ENCODE peak calls at places on chromosomes 4 and X, in five cellular contexts. One of them, this sample, is unnamed.

GRCh38 chrX:7077241-7077909 is 70.1 kb upstream of the STS start:
- DNase-seq in NT2/D1: no peak
- DNase-seq in H1: no peak
- DNase-seq in HepG2: no peak
- DNase-seq in GM12878: no peak
- DNase-seq in this sample: no peak

GRCh38 chrX:47240619-47241018 is 7.8 kb downstream of the USP11 start:
- DNase-seq in NT2/D1: no peak
- DNase-seq in HepG2: no peak
- DNase-seq in H1: no peak
- DNase-seq in GM12878: no peak
- DNase-seq in this sample: no peak

GRCh38 chr4:177558995-177559394 is 116.8 kb upstream of the AGA start:
- DNase-seq in HepG2: no peak
- DNase-seq in H1: peak; percentile 13
- DNase-seq in GM12878: no peak
- DNase-seq in NT2/D1: no peak
- DNase-seq in this sample: no peak

GRCh38 chr4:136690363-136690762 is 841.9 kb downstream of the PCDH18 start:
- DNase-seq in NT2/D1: no peak
- DNase-seq in HepG2: no peak
- DNase-seq in H1: no peak
- DNase-seq in GM12878: no peak
- DNase-seq in this sample: no peak

GRCh38 chr4:85498068-85498733 is 23.3 kb downstream of the ARHGAP24 start:
- DNase-seq in GM12878: peak; percentile 40
- DNase-seq in NT2/D1: no peak
- DNase-seq in HepG2: no peak
- DNase-seq in H1: no peak
- DNase-seq in this sample: no peak

GRCh38 chr4:176971576-176972105 is 178.9 kb upstream of the VEGFC start:
- DNase-seq in NT2/D1: no peak
- DNase-seq in GM12878: no peak
- DNase-seq in HepG2: no peak
- DNase-seq in H1: no peak
- DNase-seq in this sample: no peak

GRCh38 chr4:22881416-22881815 is 188.7 kb downstream of the GBA3 start:
- DNase-seq in HepG2: no peak
- DNase-seq in GM12878: no peak
- DNase-seq in NT2/D1: no peak
- DNase-seq in H1: no peak
- DNase-seq in this sample: no peak

GRCh38 chrX:154458954-154459829 is 1.1 kb downstream of the PLXNA3 start:
- DNase-seq in NT2/D1: no peak
- DNase-seq in H1: no peak
- DNase-seq in HepG2: no peak
- DNase-seq in GM12878: no peak
- DNase-seq in this sample: no peak

GRCh38 chr4:53507058-53507457 is 84.2 kb downstream of the LNX1 start:
- DNase-seq in H1: no peak
- DNase-seq in HepG2: no peak
- DNase-seq in NT2/D1: no peak
- DNase-seq in GM12878: no peak
- DNase-seq in this sample: no peak

GRCh38 chr4:24328711-24329110 is 255.6 kb downstream of the DHX15 start:
- DNase-seq in HepG2: no peak
- DNase-seq in H1: no peak
- DNase-seq in GM12878: no peak
- DNase-seq in NT2/D1: no peak
- DNase-seq in this sample: no peak

GRCh38 chrX:150533863-150534262 is 34.6 kb upstream of the MTM1 start:
- DNase-seq in HepG2: no peak
- DNase-seq in NT2/D1: no peak
- DNase-seq in GM12878: no peak
- DNase-seq in H1: no peak
- DNase-seq in this sample: no peak

GRCh38 chrX:68978211-68978780 is 149.5 kb downstream of the EFNB1 start:
- DNase-seq in GM12878: no peak
- DNase-seq in HepG2: no peak
- DNase-seq in H1: no peak
- DNase-seq in NT2/D1: peak; percentile 30
- DNase-seq in this sample: peak; percentile 3

GRCh38 chrX:5788930-5789329 is 439.7 kb downstream of the NLGN4X start:
- DNase-seq in HepG2: no peak
- DNase-seq in H1: no peak
- DNase-seq in GM12878: no peak
- DNase-seq in NT2/D1: no peak
- DNase-seq in this sample: no peak

GRCh38 chr4:48943387-48943786 is 36.8 kb upstream of the OCIAD2 start:
- DNase-seq in NT2/D1: no peak
- DNase-seq in HepG2: peak; percentile 22
- DNase-seq in H1: no peak
- DNase-seq in GM12878: no peak
- DNase-seq in this sample: peak; percentile 15

GRCh38 chr4:77021614-77022089 is 54.1 kb downstream of the CCNI start:
- DNase-seq in NT2/D1: no peak
- DNase-seq in H1: no peak
- DNase-seq in GM12878: no peak
- DNase-seq in HepG2: no peak
- DNase-seq in this sample: no peak

GRCh38 chrX:19174401-19175025 is 52.2 kb upstream of the ADGRG2 start:
- DNase-seq in HepG2: no peak
- DNase-seq in H1: no peak
- DNase-seq in NT2/D1: no peak
- DNase-seq in GM12878: no peak
- DNase-seq in this sample: no peak

GRCh38 chr4:8427761-8428287 is 12.7 kb downstream of the ACOX3 start:
- DNase-seq in H1: no peak
- DNase-seq in NT2/D1: no peak
- DNase-seq in HepG2: peak; percentile 76
- DNase-seq in GM12878: no peak
- DNase-seq in this sample: no peak

GRCh38 chrX:7028246-7028645 is 119.3 kb upstream of the STS start:
- DNase-seq in NT2/D1: no peak
- DNase-seq in H1: no peak
- DNase-seq in GM12878: no peak
- DNase-seq in HepG2: no peak
- DNase-seq in this sample: no peak

GRCh38 chr4:174450452-174450851 is 71.8 kb downstream of the HPGD start:
- DNase-seq in H1: no peak
- DNase-seq in HepG2: no peak
- DNase-seq in NT2/D1: no peak
- DNase-seq in GM12878: no peak
- DNase-seq in this sample: no peak

GRCh38 chr4:112510191-112510467 is 5.9 kb downstream of the NEUROG2 start:
- DNase-seq in H1: no peak
- DNase-seq in NT2/D1: no peak
- DNase-seq in HepG2: no peak
- DNase-seq in GM12878: no peak
- DNase-seq in this sample: no peak

GRCh38 chr4:2786152-2786671 is 6.7 kb upstream of the SH3BP2 start:
- DNase-seq in GM12878: peak; percentile 38
- DNase-seq in HepG2: no peak
- DNase-seq in NT2/D1: no peak
- DNase-seq in H1: no peak
- DNase-seq in this sample: no peak

GRCh38 chr4:174604198-174604597 is 81.9 kb upstream of the HPGD start:
- DNase-seq in GM12878: no peak
- DNase-seq in H1: no peak
- DNase-seq in NT2/D1: no peak
- DNase-seq in HepG2: no peak
- DNase-seq in this sample: no peak

GRCh38 chrX:46704767-46705386 is 54.0 kb downstream of the SLC9A7 start:
- DNase-seq in GM12878: peak; percentile 83
- DNase-seq in H1: no peak
- DNase-seq in HepG2: no peak
- DNase-seq in NT2/D1: no peak
- DNase-seq in this sample: no peak

GRCh38 chr4:184447664-184448063 is 26.7 kb downstream of the IRF2 start:
- DNase-seq in H1: no peak
- DNase-seq in NT2/D1: no peak
- DNase-seq in HepG2: no peak
- DNase-seq in GM12878: no peak
- DNase-seq in this sample: no peak
- TF ChIP-seq SUZ12 in H1: no peak
- TF ChIP-seq SUZ12 in NT2/D1: no peak
- TF ChIP-seq SUZ12 in HepG2: no peak
- TF ChIP-seq SUZ12 in GM12878: no peak
- TF ChIP-seq SUZ12 in this sample: no peak

DNA sequence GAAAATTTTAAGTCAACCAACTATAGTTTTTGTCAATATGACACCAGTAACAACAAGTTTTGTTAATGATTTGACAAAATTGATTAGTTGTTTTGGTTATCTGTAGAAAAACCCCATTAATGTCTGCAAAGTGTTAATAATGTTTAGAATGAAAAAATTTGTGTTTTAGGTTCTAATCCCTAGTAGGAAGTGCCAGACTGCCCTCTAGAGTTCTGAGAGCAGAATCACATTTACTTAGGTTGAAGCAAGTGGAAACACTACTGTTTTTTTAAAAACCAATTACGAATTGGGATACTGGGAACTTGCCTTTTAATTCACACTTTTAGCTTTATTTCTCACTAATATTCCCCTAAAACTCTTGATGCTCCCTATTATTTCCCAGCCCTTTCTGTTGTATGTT is 101.1 kb upstream of the CYLC1 start:
- DNase-seq in NT2/D1: peak; percentile 22
- DNase-seq in H1: no peak
- DNase-seq in GM12878: no peak
- DNase-seq in HepG2: peak; percentile 6
- DNase-seq in this sample: peak; percentile 5
- TF ChIP-seq SUZ12 in NT2/D1: no peak
- TF ChIP-seq SUZ12 in H1: no peak
- TF ChIP-seq SUZ12 in GM12878: no peak
- TF ChIP-seq SUZ12 in HepG2: no peak
- TF ChIP-seq SUZ12 in this sample: no peak

GRCh38 chrX:50097121-50097520 is 103.7 kb downstream of the AKAP4 start:
- DNase-seq in GM12878: no peak
- DNase-seq in NT2/D1: no peak
- DNase-seq in H1: no peak
- DNase-seq in HepG2: no peak
- DNase-seq in this sample: no peak

GRCh38 chrX:50088645-50089044 is 112.2 kb downstream of the AKAP4 start:
- DNase-seq in GM12878: no peak
- DNase-seq in H1: no peak
- DNase-seq in HepG2: no peak
- DNase-seq in NT2/D1: no peak
- DNase-seq in this sample: no peak

GRCh38 chrX:50098749-50099148 is 102.1 kb downstream of the AKAP4 start:
- DNase-seq in NT2/D1: no peak
- DNase-seq in HepG2: no peak
- DNase-seq in GM12878: no peak
- DNase-seq in H1: no peak
- DNase-seq in this sample: no peak

GRCh38 chrX:50098241-50098640 is 102.6 kb downstream of the AKAP4 start:
- DNase-seq in HepG2: no peak
- DNase-seq in H1: no peak
- DNase-seq in GM12878: no peak
- DNase-seq in NT2/D1: no peak
- DNase-seq in this sample: no peak

GRCh38 chrX:50093627-50094026 is 107.2 kb downstream of the AKAP4 start:
- DNase-seq in H1: no peak
- DNase-seq in HepG2: peak; percentile 33
- DNase-seq in GM12878: no peak
- DNase-seq in NT2/D1: no peak
- DNase-seq in this sample: no peak
- TF ChIP-seq SUZ12 in H1: no peak
- TF ChIP-seq SUZ12 in HepG2: no peak
- TF ChIP-seq SUZ12 in GM12878: no peak
- TF ChIP-seq SUZ12 in NT2/D1: no peak
- TF ChIP-seq SUZ12 in this sample: no peak

DNA sequence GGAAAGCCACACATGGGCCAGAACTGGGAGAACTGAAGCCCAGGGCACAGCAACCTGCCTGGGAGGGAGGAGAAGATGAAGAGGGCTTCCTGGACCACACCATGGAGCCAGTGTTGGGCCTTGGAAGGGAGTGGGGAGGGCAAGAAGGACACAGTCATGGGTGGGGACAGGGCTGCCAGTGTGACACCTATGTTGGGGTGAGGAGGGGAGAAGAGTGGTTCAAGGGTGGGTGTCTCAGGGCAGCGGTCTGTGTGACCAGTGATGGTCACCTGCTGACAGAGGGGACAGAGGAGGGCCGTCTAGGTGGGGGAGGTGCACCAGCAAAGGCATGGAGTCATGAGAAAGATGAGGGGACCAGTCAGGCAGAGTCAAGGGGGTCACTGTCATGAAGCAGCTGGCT is 13.8 kb downstream of the MAGED2 start:
- DNase-seq in GM12878: no peak
- DNase-seq in HepG2: no peak
- DNase-seq in NT2/D1: no peak
- DNase-seq in H1: no peak
- DNase-seq in this sample: no peak
- TF ChIP-seq SUZ12 in GM12878: no peak
- TF ChIP-seq SUZ12 in HepG2: no peak
- TF ChIP-seq SUZ12 in NT2/D1: no peak
- TF ChIP-seq SUZ12 in H1: no peak
- TF ChIP-seq SUZ12 in this sample: no peak

GRCh38 chr4:141635726-141636076 is 682 bp upstream of the IL15 start:
- DNase-seq in NT2/D1: no peak
- DNase-seq in GM12878: peak; percentile 73
- DNase-seq in HepG2: no peak
- DNase-seq in H1: no peak
- DNase-seq in this sample: no peak
- TF ChIP-seq SUZ12 in NT2/D1: no peak
- TF ChIP-seq SUZ12 in GM12878: no peak
- TF ChIP-seq SUZ12 in HepG2: no peak
- TF ChIP-seq SUZ12 in H1: no peak
- TF ChIP-seq SUZ12 in this sample: no peak

GRCh38 chr4:56181140-56181950 is 205.9 kb downstream of the AASDH start:
- DNase-seq in GM12878: no peak
- DNase-seq in NT2/D1: no peak
- DNase-seq in HepG2: no peak
- DNase-seq in H1: no peak
- DNase-seq in this sample: no peak
- TF ChIP-seq SUZ12 in GM12878: no peak
- TF ChIP-seq SUZ12 in NT2/D1: no peak
- TF ChIP-seq SUZ12 in HepG2: no peak
- TF ChIP-seq SUZ12 in H1: no peak
- TF ChIP-seq SUZ12 in this sample: no peak

GRCh38 chr4:106048250-106048931 is 153.1 kb downstream of the NPNT start:
- DNase-seq in GM12878: no peak
- DNase-seq in H1: no peak
- DNase-seq in NT2/D1: no peak
- DNase-seq in HepG2: no peak
- DNase-seq in this sample: no peak
- TF ChIP-seq SUZ12 in GM12878: no peak
- TF ChIP-seq SUZ12 in H1: no peak
- TF ChIP-seq SUZ12 in NT2/D1: no peak
- TF ChIP-seq SUZ12 in HepG2: no peak
- TF ChIP-seq SUZ12 in this sample: no peak

GRCh38 chr4:172599554-172599953 is 569.1 kb upstream of the GALNT7 start:
- DNase-seq in GM12878: no peak
- DNase-seq in NT2/D1: no peak
- DNase-seq in H1: no peak
- DNase-seq in HepG2: no peak
- DNase-seq in this sample: no peak

GRCh38 chr4:172596206-172596605 is 572.4 kb upstream of the GALNT7 start:
- DNase-seq in H1: peak; percentile 3
- DNase-seq in GM12878: no peak
- DNase-seq in NT2/D1: peak; percentile 1
- DNase-seq in HepG2: no peak
- DNase-seq in this sample: no peak

GRCh38 chr4:172601195-172601594 is 567.4 kb upstream of the GALNT7 start:
- DNase-seq in NT2/D1: no peak
- DNase-seq in GM12878: no peak
- DNase-seq in HepG2: no peak
- DNase-seq in H1: no peak
- DNase-seq in this sample: peak; percentile 56
- TF ChIP-seq SUZ12 in NT2/D1: no peak
- TF ChIP-seq SUZ12 in GM12878: no peak
- TF ChIP-seq SUZ12 in HepG2: no peak
- TF ChIP-seq SUZ12 in H1: no peak
- TF ChIP-seq SUZ12 in this sample: no peak

This sample was measured in HEK293T.